ENCODE peak calls at places on chromosomes 12 and 14, in five cellular contexts. One of them, this sample, is unnamed.

GRCh38 chr12:124517260-124518050 is 50.0 kb downstream of the NCOR2 start:
- DNase-seq in lung: peak; percentile 71
- DNase-seq in WERI-Rb-1: no peak
- DNase-seq in heart left ventricle: peak; percentile 88
- DNase-seq in Panc1: no peak
- DNase-seq in this sample: peak; percentile 52

GRCh38 chr12:30753761-30754382 is 879 bp downstream of the CAPRIN2 start:
- DNase-seq in WERI-Rb-1: no peak
- DNase-seq in lung: no peak
- DNase-seq in heart left ventricle: no peak
- DNase-seq in Panc1: peak; percentile 24
- DNase-seq in this sample: peak; percentile 55

GRCh38 chr12:111034148-111034910 is 114.0 kb upstream of the MYL2 start:
- DNase-seq in heart left ventricle: no peak
- DNase-seq in lung: no peak
- DNase-seq in WERI-Rb-1: peak; percentile 37
- DNase-seq in Panc1: no peak
- DNase-seq in this sample: no peak

GRCh38 chr12:48815281-48816110 is 2.8 kb upstream of the CACNB3 start:
- DNase-seq in WERI-Rb-1: peak; percentile 87
- DNase-seq in lung: peak; percentile 82
- DNase-seq in Panc1: peak; percentile 48
- DNase-seq in heart left ventricle: peak; percentile 85
- DNase-seq in this sample: peak; percentile 83

GRCh38 chr12:119673634-119674033 is 5.7 kb downstream of the PRKAB1 start:
- DNase-seq in WERI-Rb-1: no peak
- DNase-seq in heart left ventricle: no peak
- DNase-seq in lung: peak; percentile 36
- DNase-seq in Panc1: no peak
- DNase-seq in this sample: no peak

GRCh38 chr12:102629262-102629888 is 149.0 kb upstream of the IGF1 start:
- DNase-seq in heart left ventricle: no peak
- DNase-seq in WERI-Rb-1: no peak
- DNase-seq in Panc1: no peak
- DNase-seq in lung: no peak
- DNase-seq in this sample: no peak

GRCh38 chr12:54189198-54189539 is 384 bp upstream of the SMUG1 start:
- DNase-seq in WERI-Rb-1: no peak
- DNase-seq in Panc1: no peak
- DNase-seq in heart left ventricle: no peak
- DNase-seq in lung: no peak
- DNase-seq in this sample: no peak

GRCh38 chr14:58717821-58718220 is 80.1 kb downstream of the DACT1 start:
- DNase-seq in lung: no peak
- DNase-seq in WERI-Rb-1: no peak
- DNase-seq in heart left ventricle: no peak
- DNase-seq in Panc1: no peak
- DNase-seq in this sample: no peak

GRCh38 chr14:96162265-96162664 is 42.4 kb upstream of the BDKRB2 start:
- DNase-seq in lung: no peak
- DNase-seq in Panc1: no peak
- DNase-seq in WERI-Rb-1: no peak
- DNase-seq in heart left ventricle: no peak
- DNase-seq in this sample: no peak

GRCh38 chr12:48175613-48176416 is 7.6 kb upstream of the CCDC184 start:
- DNase-seq in WERI-Rb-1: no peak
- DNase-seq in Panc1: no peak
- DNase-seq in heart left ventricle: no peak
- DNase-seq in lung: no peak
- DNase-seq in this sample: peak; percentile 24

GRCh38 chr12:75759842-75760260 is 248.4 kb upstream of the KRR1 start:
- DNase-seq in heart left ventricle: no peak
- DNase-seq in Panc1: peak; percentile 54
- DNase-seq in lung: no peak
- DNase-seq in WERI-Rb-1: no peak
- DNase-seq in this sample: peak; percentile 91

GRCh38 chr12:54572881-54573280 is 15.6 kb downstream of the PPP1R1A start:
- DNase-seq in lung: no peak
- DNase-seq in heart left ventricle: no peak
- DNase-seq in WERI-Rb-1: no peak
- DNase-seq in Panc1: no peak
- DNase-seq in this sample: no peak

GRCh38 chr14:96057738-96058137 is 18.6 kb downstream of the C14orf132 start:
- DNase-seq in lung: no peak
- DNase-seq in Panc1: no peak
- DNase-seq in WERI-Rb-1: no peak
- DNase-seq in heart left ventricle: no peak
- DNase-seq in this sample: no peak

GRCh38 chr12:75602111-75602510 is 90.7 kb upstream of the KRR1 start:
- DNase-seq in heart left ventricle: no peak
- DNase-seq in lung: no peak
- DNase-seq in WERI-Rb-1: peak; percentile 27
- DNase-seq in Panc1: no peak
- DNase-seq in this sample: no peak

GRCh38 chr12:20557076-20557475 is 138.1 kb upstream of the SLCO1C1 start:
- DNase-seq in heart left ventricle: no peak
- DNase-seq in lung: no peak
- DNase-seq in WERI-Rb-1: no peak
- DNase-seq in Panc1: no peak
- DNase-seq in this sample: no peak

GRCh38 chr12:10186299-10186698 is 7.5 kb downstream of the TMEM52B start:
- DNase-seq in lung: peak; percentile 35
- DNase-seq in Panc1: no peak
- DNase-seq in WERI-Rb-1: no peak
- DNase-seq in heart left ventricle: peak; percentile 70
- DNase-seq in this sample: no peak

GRCh38 chr14:99873653-99874052 is 80.4 kb downstream of the EML1 start:
- DNase-seq in Panc1: no peak
- DNase-seq in WERI-Rb-1: no peak
- DNase-seq in lung: no peak
- DNase-seq in heart left ventricle: no peak
- DNase-seq in this sample: no peak

GRCh38 chr12:13788626-13789025 is 192.8 kb downstream of the GRIN2B start:
- DNase-seq in Panc1: no peak
- DNase-seq in WERI-Rb-1: no peak
- DNase-seq in heart left ventricle: no peak
- DNase-seq in lung: no peak
- DNase-seq in this sample: no peak

GRCh38 chr12:77968571-77968970 is 137.9 kb downstream of the NAV3 start:
- DNase-seq in lung: no peak
- DNase-seq in Panc1: no peak
- DNase-seq in heart left ventricle: no peak
- DNase-seq in WERI-Rb-1: no peak
- DNase-seq in this sample: no peak

GRCh38 chr12:79939728-79940306 is 4.9 kb upstream of the PPP1R12A start:
- DNase-seq in WERI-Rb-1: no peak
- DNase-seq in Panc1: no peak
- DNase-seq in heart left ventricle: no peak
- DNase-seq in lung: no peak
- DNase-seq in this sample: no peak

GRCh38 chr12:2338381-2338780 is 285.6 kb downstream of the CACNA1C start:
- DNase-seq in Panc1: no peak
- DNase-seq in heart left ventricle: no peak
- DNase-seq in lung: no peak
- DNase-seq in WERI-Rb-1: no peak
- DNase-seq in this sample: no peak

GRCh38 chr12:64105026-64105425 is 117.1 kb downstream of the KICS2 start:
- DNase-seq in WERI-Rb-1: no peak
- DNase-seq in heart left ventricle: no peak
- DNase-seq in lung: no peak
- DNase-seq in Panc1: no peak
- DNase-seq in this sample: no peak

GRCh38 chr12:98399532-98399931 is 115.9 kb upstream of the TMPO start:
- DNase-seq in WERI-Rb-1: no peak
- DNase-seq in heart left ventricle: peak; percentile 63
- DNase-seq in Panc1: no peak
- DNase-seq in lung: no peak
- DNase-seq in this sample: peak; percentile 88

GRCh38 chr14:101972126-101972785 is 7.9 kb downstream of the DYNC1H1 start:
- DNase-seq in WERI-Rb-1: no peak
- DNase-seq in heart left ventricle: peak; percentile 78
- DNase-seq in lung: peak; percentile 88
- DNase-seq in Panc1: peak; percentile 96
- DNase-seq in this sample: peak; percentile 99

GRCh38 chr14:39268393-39268792 is 34.7 kb downstream of the MIA2 start:
- DNase-seq in WERI-Rb-1: no peak
- DNase-seq in heart left ventricle: no peak
- DNase-seq in lung: no peak
- DNase-seq in Panc1: no peak
- DNase-seq in this sample: peak; percentile 29

GRCh38 chr12:38711055-38711454 is 194.3 kb downstream of the CPNE8 start:
- DNase-seq in Panc1: no peak
- DNase-seq in heart left ventricle: no peak
- DNase-seq in WERI-Rb-1: no peak
- DNase-seq in lung: no peak
- DNase-seq in this sample: no peak

GRCh38 chr12:93315385-93315906 is 62.3 kb upstream of the NUDT4 start:
- DNase-seq in lung: no peak
- DNase-seq in Panc1: no peak
- DNase-seq in heart left ventricle: no peak
- DNase-seq in WERI-Rb-1: no peak
- DNase-seq in this sample: no peak
- H3K4me3 ChIP-seq in lung: no peak overlapping the region
- H3K4me3 ChIP-seq in Panc1: peak overlapping the region; percentile 43
- H3K4me3 ChIP-seq in heart left ventricle: no peak overlapping the region
- H3K4me3 ChIP-seq in WERI-Rb-1: no peak overlapping the region
- H3K4me3 ChIP-seq in this sample: no peak overlapping the region

DNA sequence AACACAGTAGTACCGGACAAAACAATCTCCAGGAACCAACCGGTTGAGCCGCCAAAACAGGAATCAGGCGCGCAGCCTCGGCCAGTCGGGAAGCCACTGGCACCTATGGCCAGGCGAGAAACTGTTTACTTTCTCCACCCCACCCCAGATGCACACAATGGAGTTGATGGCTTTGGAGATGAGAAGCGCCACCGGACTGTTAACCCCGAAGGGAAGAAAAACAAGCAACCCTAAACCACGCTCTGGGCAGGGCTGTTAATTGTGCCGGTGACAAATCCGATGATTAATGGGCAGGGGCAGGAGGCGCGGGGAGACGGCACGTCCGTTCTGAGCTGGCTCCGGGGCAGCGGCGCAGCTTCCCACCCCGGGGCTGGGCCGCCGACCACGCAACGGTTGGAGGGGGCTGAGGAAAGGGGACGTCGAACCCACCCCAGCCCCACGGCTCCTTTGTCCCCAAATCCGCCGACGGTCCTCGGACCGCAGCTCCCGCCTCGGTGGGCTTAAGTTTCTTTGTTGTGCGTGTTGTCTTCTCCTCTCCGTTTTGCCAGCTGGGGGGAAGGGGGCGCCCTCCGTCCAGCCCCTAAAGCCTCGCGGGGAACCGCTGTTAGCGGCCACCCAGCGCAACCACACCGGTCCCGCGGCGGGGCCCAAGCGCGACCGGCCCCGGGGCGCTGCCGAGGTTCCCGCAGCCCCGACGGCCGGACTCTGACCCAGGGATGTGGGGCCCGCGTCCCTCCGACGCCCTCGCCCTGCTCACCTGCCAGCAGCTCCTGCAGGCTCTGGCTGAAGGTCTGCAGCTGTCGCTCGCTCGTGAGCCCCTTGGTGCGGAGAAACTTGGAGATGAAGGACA is 790 bp downstream of the BTG1 start:
- DNase-seq in Panc1: no peak
- DNase-seq in lung: peak; percentile 57
- DNase-seq in heart left ventricle: peak; percentile 82
- DNase-seq in WERI-Rb-1: peak; percentile 80
- DNase-seq in this sample: peak; percentile 59
- TF ChIP-seq CTCF in Panc1: no peak
- TF ChIP-seq CTCF in lung: no peak
- TF ChIP-seq CTCF in heart left ventricle: peak; percentile 5
- TF ChIP-seq CTCF in WERI-Rb-1: peak; percentile 19
- TF ChIP-seq CTCF in this sample: peak; percentile 15

GRCh38 chr12:151579-151978 is 62.4 kb downstream of the SLC6A12 start:
- DNase-seq in WERI-Rb-1: no peak
- DNase-seq in Panc1: no peak
- DNase-seq in lung: no peak
- DNase-seq in heart left ventricle: no peak
- DNase-seq in this sample: no peak

GRCh38 chr12:152440-152839 is 61.5 kb downstream of the SLC6A12 start:
- DNase-seq in lung: no peak
- DNase-seq in heart left ventricle: no peak
- DNase-seq in WERI-Rb-1: no peak
- DNase-seq in Panc1: no peak
- DNase-seq in this sample: no peak

GRCh38 chr12:155006-155405 is 59.0 kb downstream of the SLC6A12 start:
- DNase-seq in WERI-Rb-1: no peak
- DNase-seq in Panc1: no peak
- DNase-seq in lung: no peak
- DNase-seq in heart left ventricle: no peak
- DNase-seq in this sample: no peak

GRCh38 chr12:154058-154457 is 59.9 kb downstream of the SLC6A12 start:
- DNase-seq in heart left ventricle: no peak
- DNase-seq in WERI-Rb-1: no peak
- DNase-seq in Panc1: no peak
- DNase-seq in lung: no peak
- DNase-seq in this sample: no peak

GRCh38 chr12:153080-153746 is 60.7 kb downstream of the SLC6A12 start:
- DNase-seq in Panc1: peak; percentile 25
- DNase-seq in heart left ventricle: no peak
- DNase-seq in WERI-Rb-1: peak; percentile 91
- DNase-seq in lung: peak; percentile 49
- DNase-seq in this sample: peak; percentile 23
- H3K4me3 ChIP-seq in Panc1: no peak overlapping the region
- H3K4me3 ChIP-seq in heart left ventricle: no peak overlapping the region
- H3K4me3 ChIP-seq in WERI-Rb-1: no peak overlapping the region
- H3K4me3 ChIP-seq in lung: no peak overlapping the region
- H3K4me3 ChIP-seq in this sample: no peak overlapping the region

GRCh38 chr12:68785823-68786222 is 22.2 kb upstream of the MDM2 start:
- DNase-seq in heart left ventricle: no peak
- DNase-seq in WERI-Rb-1: no peak
- DNase-seq in Panc1: no peak
- DNase-seq in lung: no peak
- DNase-seq in this sample: no peak

GRCh38 chr12:68785358-68785757 is 22.6 kb upstream of the MDM2 start:
- DNase-seq in Panc1: no peak
- DNase-seq in lung: no peak
- DNase-seq in WERI-Rb-1: no peak
- DNase-seq in heart left ventricle: no peak
- DNase-seq in this sample: no peak

GRCh38 chr12:68781728-68782127 is 26.2 kb upstream of the MDM2 start:
- DNase-seq in Panc1: no peak
- DNase-seq in heart left ventricle: no peak
- DNase-seq in WERI-Rb-1: no peak
- DNase-seq in lung: no peak
- DNase-seq in this sample: no peak

GRCh38 chr12:68786929-68787328 is 21.0 kb upstream of the MDM2 start:
- DNase-seq in lung: no peak
- DNase-seq in WERI-Rb-1: no peak
- DNase-seq in Panc1: no peak
- DNase-seq in heart left ventricle: no peak
- DNase-seq in this sample: peak; percentile 46

DNA sequence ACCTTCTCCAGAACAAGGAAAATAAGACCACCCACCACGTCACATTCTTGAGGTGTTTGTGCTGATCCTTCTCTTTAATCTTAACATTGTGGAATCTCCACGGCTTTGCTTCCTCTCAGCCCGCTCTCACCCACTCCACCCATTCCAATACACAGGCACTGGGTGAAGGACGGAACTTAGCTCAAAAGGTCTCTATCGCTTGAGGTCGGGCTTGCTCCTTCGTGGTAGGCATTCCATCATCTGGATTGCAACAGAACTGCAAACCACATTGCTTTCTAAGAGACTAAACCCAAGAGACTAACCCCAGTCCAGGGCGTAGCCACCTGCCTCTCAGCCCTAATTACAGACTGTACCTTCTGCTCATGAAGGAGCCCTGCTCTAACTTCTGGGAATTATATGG is 24.0 kb upstream of the MDM2 start:
- DNase-seq in heart left ventricle: no peak
- DNase-seq in Panc1: no peak
- DNase-seq in WERI-Rb-1: no peak
- DNase-seq in lung: peak; percentile 45
- DNase-seq in this sample: no peak
- TF ChIP-seq CTCF in heart left ventricle: no peak
- TF ChIP-seq CTCF in Panc1: no peak
- TF ChIP-seq CTCF in WERI-Rb-1: no peak
- TF ChIP-seq CTCF in lung: no peak
- TF ChIP-seq CTCF in this sample: no peak